ENCODE peak calls at places on chromosomes 4 and X, in ten cellular contexts. F is SK-N-SH; I is psoas muscle; P is AG04450; O is testis; Q is CD8-positive, alpha-beta memory T cell; H is SJSA1; S is left lung; A is ovary; Y is tibial artery. C is an unnamed sample. For H3K9me3, the result is how much of the 10 kb centered on the place peaks cover.

GRCh38 chrX:48971325-48972213 is at the start of gene KCND1:
- DNase-seq in I (peak), H (no peak), Y (no peak), A (peak), S (peak), O (peak), F (peak), Q (no peak), P (no peak), C (no peak)

GRCh38 chrX:48937065-48937907 is 18.5 kb upstream of the PIM2 start:
- DNase-seq in Y (no peak), S (peak), I (peak), O (peak), P (no peak), F (no peak), H (peak), Q (peak), A (no peak), C (peak)

GRCh38 chr4:3873446-3874415 is 107.5 kb downstream of the ADRA2C start:
- DNase-seq in Y (no peak), I (peak), O (no peak), A (peak), H (peak), Q (peak), P (no peak), S (peak), F (peak), C (no peak)

GRCh38 chr4:53671757-53672156 is 80.5 kb upstream of the LNX1 start:
- DNase-seq in Q (no peak), Y (no peak), P (no peak), A (no peak), F (no peak), H (no peak), I (no peak), S (no peak), O (no peak), C (no peak)

GRCh38 chr4:75653845-75654503 is 19.2 kb downstream of the G3BP2 start:
- DNase-seq in P (no peak), F (peak), Q (no peak), H (no peak), S (no peak), O (no peak), Y (no peak), A (no peak), I (no peak), C (no peak)

GRCh38 chr4:85777908-85778808 is 303.2 kb downstream of the ARHGAP24 start:
- DNase-seq in Y (no peak), A (no peak), S (no peak), I (no peak), H (no peak), Q (no peak), O (no peak), F (no peak), P (no peak), C (no peak)

GRCh38 chrX:134004038-134004437 is 18.6 kb upstream of the GPC3 start:
- DNase-seq in P (no peak), I (no peak), A (no peak), H (no peak), F (no peak), Q (no peak), O (no peak), Y (no peak), S (no peak), C (no peak)

GRCh38 chr4:80507507-80507906 is 172.0 kb downstream of the CFAP299 start:
- DNase-seq in S (no peak), H (no peak), A (no peak), P (no peak), Y (no peak), Q (no peak), O (no peak), I (no peak), F (no peak), C (no peak)

GRCh38 chr4:17636696-17637351 is 22.4 kb downstream of the MED28 start:
- DNase-seq in F (peak), S (peak), H (peak), Y (peak), Q (peak), O (peak), P (peak), I (peak), A (peak), C (peak)

GRCh38 chr4:73891739-73892405 is 22.7 kb downstream of the CXCL1 start:
- DNase-seq in Y (no peak), P (peak), Q (no peak), O (no peak), S (no peak), F (no peak), I (no peak), A (no peak), H (no peak), C (no peak)

GRCh38 chr4:12968345-12968744 is 515.8 kb downstream of the RAB28 start:
- DNase-seq in F (no peak), I (no peak), H (no peak), O (no peak), S (no peak), Y (no peak), Q (no peak), A (no peak), P (no peak), C (no peak)

GRCh38 chr4:7630559-7631287 is 196.0 kb upstream of the PSAPL1 start:
- DNase-seq in Q (no peak), O (peak), F (peak), Y (peak), A (peak), H (peak), I (peak), S (peak), P (peak), C (no peak)

GRCh38 chr4:121998024-121998423 is 46.2 kb upstream of the TRPC3 start:
- DNase-seq in S (no peak), Y (no peak), F (no peak), Q (no peak), O (no peak), I (no peak), A (no peak), H (no peak), P (no peak), C (no peak)

GRCh38 chr4:165355900-165356300 is 22.9 kb upstream of the CPE start:
- DNase-seq in I (no peak), P (no peak), O (peak), Y (peak), H (no peak), F (peak), A (no peak), Q (no peak), S (no peak), C (no peak)

GRCh38 chr4:120939693-120940092 is 17.2 kb upstream of the PRDM5 start:
- DNase-seq in P (no peak), S (no peak), Y (no peak), A (no peak), F (no peak), I (no peak), Q (no peak), O (no peak), H (no peak), C (no peak)

GRCh38 chr4:11424000-11424399 is 4.7 kb downstream of the HS3ST1 start:
- DNase-seq in F (peak), A (peak), H (no peak), Y (no peak), S (no peak), O (peak), Q (no peak), I (no peak), P (no peak), C (no peak)

GRCh38 chrX:109635151-109635550 is 10.2 kb upstream of the KCNE5 start:
- DNase-seq in S (no peak), F (peak), I (no peak), H (no peak), Y (no peak), O (no peak), P (no peak), Q (no peak), A (no peak), C (no peak)

GRCh38 chrX:154434394-154435168 is 2.4 kb upstream of the GDI1 start:
- DNase-seq in H (no peak), Q (no peak), O (no peak), A (no peak), F (no peak), S (no peak), P (no peak), Y (no peak), I (no peak), C (no peak)

GRCh38 chrX:29746326-29746725 is 469.0 kb upstream of the MAGEB2 start:
- DNase-seq in I (no peak), H (no peak), A (no peak), Q (no peak), F (no peak), P (no peak), O (no peak), Y (no peak), S (no peak), C (no peak)

GRCh38 chr4:174613979-174614378 is 91.7 kb upstream of the HPGD start:
- DNase-seq in Y (no peak), H (no peak), F (no peak), S (no peak), P (no peak), A (no peak), Q (no peak), O (no peak), I (no peak), C (no peak)

GRCh38 chr4:86498560-86499166 is 95.5 kb upstream of the PTPN13 start:
- DNase-seq in H (no peak), F (peak), O (peak), I (no peak), Y (no peak), A (no peak), S (no peak), Q (no peak), P (peak), C (no peak)

GRCh38 chr4:139746430-139746829 is 80.8 kb downstream of the MGST2 start:
- DNase-seq in Y (no peak), P (no peak), O (no peak), A (no peak), Q (no peak), S (no peak), I (no peak), H (no peak), F (no peak), C (no peak)

GRCh38 chr4:166323250-166323649 is 450.2 kb downstream of the TLL1 start:
- DNase-seq in P (no peak), O (no peak), I (no peak), H (no peak), S (no peak), F (no peak), A (no peak), Y (no peak), Q (no peak), C (no peak)

GRCh38 chr4:174398728-174399127 is 115.0 kb downstream of the CEP44 start:
- DNase-seq in O (no peak), A (no peak), I (no peak), Q (no peak), S (no peak), F (no peak), H (no peak), P (peak), Y (no peak), C (no peak)

GRCh38 chr4:126530996-126531585 is 1101.7 kb upstream of the INTU start:
- DNase-seq in Y (no peak), H (no peak), Q (no peak), P (no peak), I (no peak), S (no peak), A (no peak), F (no peak), O (peak), C (no peak)

GRCh38 chr4:109979932-109980717 is 67.4 kb downstream of the EGF start:
- DNase-seq in I (no peak), H (no peak), S (no peak), O (no peak), A (no peak), F (no peak), P (peak), Y (no peak), Q (no peak), C (no peak)

GRCh38 chrX:106177982-106178321 is 9.8 kb downstream of the PWWP3B start:
- DNase-seq in P (no peak), Y (no peak), S (no peak), A (no peak), H (no peak), F (no peak), I (no peak), Q (no peak), O (no peak), C (no peak)

GRCh38 chr4:85399270-85399669 is 75.7 kb upstream of the ARHGAP24 start:
- DNase-seq in Q (no peak), I (no peak), H (no peak), F (no peak), Y (no peak), P (no peak), A (no peak), O (no peak), S (no peak), C (no peak)

GRCh38 chr4:87680271-87680670 is 30.2 kb downstream of the DMP1 start:
- DNase-seq in Y (no peak), H (no peak), O (no peak), I (no peak), P (no peak), Q (no peak), A (no peak), F (no peak), S (no peak), C (no peak)

GRCh38 chr4:86247328-86247727 is 112.5 kb downstream of the MAPK10 start:
- DNase-seq in Y (no peak), O (no peak), P (no peak), A (no peak), F (no peak), H (no peak), S (no peak), I (no peak), Q (no peak), C (no peak)

GRCh38 chr4:142265536-142265935 is 580.6 kb downstream of the INPP4B start:
- DNase-seq in I (no peak), A (no peak), F (no peak), H (no peak), P (no peak), Q (no peak), O (no peak), Y (no peak), S (no peak), C (no peak)

GRCh38 chrX:105821471-105822081 is 763 bp upstream of the NRK start:
- DNase-seq in I (no peak), H (no peak), A (peak), S (peak), F (peak), O (peak), Q (no peak), Y (no peak), P (peak), C (no peak)

GRCh38 chr4:187090401-187090800 is 366.7 kb upstream of the FAT1 start:
- DNase-seq in H (peak), P (peak), A (no peak), F (no peak), Y (no peak), Q (no peak), O (no peak), S (no peak), I (no peak), C (no peak)

GRCh38 chr4:125283702-125284279 is 31.0 kb upstream of the FAT4 start:
- DNase-seq in O (no peak), I (no peak), S (no peak), A (no peak), Y (no peak), Q (no peak), F (peak), P (no peak), H (no peak), C (no peak)

GRCh38 chr4:78337216-78337615 is 214.4 kb upstream of the ANXA3 start:
- DNase-seq in O (no peak), F (no peak), S (no peak), A (no peak), Q (no peak), P (no peak), Y (no peak), I (no peak), H (no peak), C (no peak)

GRCh38 chr4:153564630-153565525 is 98.7 kb downstream of the TMEM131L start:
- DNase-seq in O (peak), H (peak), Y (no peak), P (no peak), S (no peak), Q (no peak), I (peak), A (no peak), F (no peak), C (no peak)

GRCh38 chr4:45662996-45663395 is 460.9 kb downstream of the GABRG1 start:
- DNase-seq in H (no peak), Y (no peak), I (peak), S (peak), A (peak), O (peak), Q (no peak), F (no peak), P (no peak), C (no peak)

GRCh38 chr4:47933798-47934197 is 19.4 kb upstream of the NFXL1 start:
- DNase-seq in A (no peak), P (peak), Q (no peak), S (no peak), H (no peak), I (no peak), Y (no peak), O (no peak), F (peak), C (no peak)

GRCh38 chr4:74932832-74933561 is at the start of gene PARM1:
- DNase-seq in O (peak), A (peak), F (peak), I (peak), H (peak), S (peak), Y (peak), Q (peak), P (peak), C (no peak)

GRCh38 chr4:137425281-137425680 is 107.0 kb downstream of the PCDH18 start:
- DNase-seq in H (no peak), Y (no peak), I (no peak), P (no peak), Q (no peak), S (no peak), O (no peak), F (no peak), A (no peak), C (no peak)

DNA sequence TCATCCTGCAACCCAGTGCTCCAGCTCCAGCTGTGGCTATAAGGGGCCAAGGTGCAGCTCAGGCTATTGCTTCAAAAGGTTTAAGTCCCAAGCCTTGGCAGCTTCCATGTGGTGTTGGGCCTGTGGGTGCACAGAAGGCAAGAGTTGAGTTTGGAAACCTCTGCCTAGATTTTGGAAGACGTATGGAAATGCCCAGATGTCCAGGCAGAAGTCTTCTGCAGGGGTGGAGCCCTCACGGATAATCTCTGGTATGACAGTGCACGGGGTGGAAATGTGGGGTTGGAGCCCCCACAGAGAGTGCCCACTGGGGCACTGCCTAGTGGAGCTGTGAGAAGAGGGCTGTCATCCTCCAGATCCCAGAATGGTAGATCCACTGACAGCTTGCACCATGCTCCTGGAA is 44.5 kb downstream of the CYTL1 start:
- DNase-seq in S (no peak), H (no peak), P (no peak), I (no peak), A (no peak), F (no peak), Q (no peak), O (no peak), Y (no peak), C (no peak)
- H3K9me3 ChIP-seq in S (under half), H (under half), P (under half), I (under half), A (under half), F (under half), Q (under half), O (under half), Y (under half), C (under half)

GRCh38 chr4:256492-256891 is 48.8 kb downstream of the ZNF732 start:
- DNase-seq in H (no peak), A (no peak), I (no peak), Y (no peak), P (no peak), S (no peak), Q (no peak), O (no peak), F (no peak), C (no peak)

GRCh38 chr4:252065-252601 is 53.1 kb downstream of the ZNF732 start:
- DNase-seq in P (no peak), A (no peak), H (no peak), I (no peak), Q (no peak), Y (no peak), S (no peak), O (no peak), F (no peak), C (no peak)

GRCh38 chr4:253936-254756 is 51.1 kb downstream of the ZNF732 start:
- DNase-seq in P (no peak), I (no peak), S (no peak), A (no peak), O (no peak), Q (no peak), F (no peak), H (no peak), Y (no peak), C (no peak)
- H3K9me3 ChIP-seq in P (under half), I (half or more), S (under half), A (under half), O (under half), Q (under half), F (under half), H (under half), Y (half or more), C (under half)

GRCh38 chrX:100911731-100912130 is 17.0 kb downstream of the XKRX start:
- DNase-seq in F (no peak), Q (no peak), Y (no peak), P (no peak), S (no peak), O (no peak), A (no peak), H (no peak), I (no peak), C (no peak)

GRCh38 chrX:100913111-100913510 is 15.6 kb downstream of the XKRX start:
- DNase-seq in O (no peak), A (no peak), P (no peak), Q (no peak), I (no peak), H (no peak), F (no peak), S (no peak), Y (no peak), C (no peak)
- H3K9me3 ChIP-seq in O (under half), A (under half), P (under half), Q (under half), I (under half), H (under half), F (under half), S (under half), Y (under half), C (under half)

GRCh38 chr4:176995-177394 is 52.7 kb downstream of the ZNF718 start:
- DNase-seq in F (no peak), H (no peak), Y (no peak), S (no peak), A (no peak), I (no peak), O (no peak), P (no peak), Q (no peak), C (no peak)
- H3K9me3 ChIP-seq in F (under half), H (under half), Y (half or more), S (under half), A (under half), I (half or more), O (under half), P (under half), Q (under half), C (under half)

DNA sequence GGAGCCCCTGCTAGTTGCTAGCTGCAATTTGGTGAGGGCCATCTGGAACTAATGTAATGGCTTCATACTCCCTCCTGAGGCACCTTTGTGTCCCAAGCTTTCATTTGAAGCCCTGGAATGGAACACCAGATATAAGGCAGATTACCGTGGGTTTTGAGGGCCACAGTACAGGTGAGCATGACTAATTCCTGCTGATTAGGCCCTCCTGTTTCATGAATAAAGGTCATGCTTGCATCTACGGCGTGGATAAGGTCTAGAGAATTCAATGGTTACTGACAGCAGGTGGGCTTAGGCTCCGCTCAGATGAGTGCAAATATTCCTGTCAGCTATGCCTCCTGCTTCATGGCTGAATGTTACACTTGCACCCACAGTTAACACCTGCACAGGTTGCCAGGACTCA is 495.4 kb downstream of the NAP1L3 start:
- DNase-seq in F (no peak), Q (no peak), P (no peak), A (no peak), H (no peak), S (no peak), O (no peak), I (no peak), Y (no peak), C (no peak)
- H3K9me3 ChIP-seq in F (under half), Q (under half), P (under half), A (under half), H (under half), S (under half), O (under half), I (under half), Y (under half), C (under half)

DNA sequence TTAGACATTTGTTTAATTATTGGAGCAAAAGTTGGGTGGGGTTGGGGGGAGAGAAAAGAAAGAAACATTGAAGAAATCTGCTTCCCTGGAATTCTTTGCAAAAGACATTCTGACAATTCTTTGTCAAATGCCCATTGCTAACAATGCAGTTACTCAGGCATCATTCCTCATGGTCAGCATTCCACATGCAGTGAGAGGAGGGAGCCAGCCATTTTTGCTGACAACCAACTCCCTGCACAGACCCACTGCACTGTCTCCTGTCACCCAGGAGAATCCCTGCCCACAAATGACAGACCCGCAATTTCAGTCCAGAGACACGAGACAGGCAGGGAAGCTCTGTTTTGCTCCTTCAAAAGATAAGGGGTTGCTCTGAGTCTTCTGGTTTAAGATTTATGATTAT is 985.1 kb upstream of the SLIT2 start:
- DNase-seq in O (no peak), Q (no peak), Y (no peak), A (no peak), S (no peak), H (no peak), P (no peak), F (no peak), I (no peak), C (no peak)
- H3K9me3 ChIP-seq in O (under half), Q (under half), Y (under half), A (under half), S (under half), H (under half), P (under half), F (under half), I (under half), C (under half)